ENCODE peak calls at places on chromosome 21, in seven cellular contexts. N is cardiac muscle cell; C is endodermal cell; O is effector memory CD4-positive, alpha-beta T cell; F is CD8-positive, alpha-beta T cell; U is CD4-positive, alpha-beta T cell; V is HCT116. Z is an unnamed sample.

GRCh38 chr21:44521928-44522752 is 17.9 kb downstream of the KRTAP10-1 start:
- DNase-seq in N (no peak), C (peak; percentile 57), O (no peak), F (no peak), U (no peak), V (no peak), Z (no peak)

GRCh38 chr21:29376556-29376955 is 77.8 kb downstream of the BACH1 start:
- DNase-seq in N (peak; percentile 42), C (peak; percentile 92), O (peak; percentile 18), F (peak; percentile 28), U (peak; percentile 17), V (peak; percentile 39), Z (no peak)

GRCh38 chr21:45209046-45209445 is 78.6 kb downstream of the POFUT2 start:
- DNase-seq in N (no peak), C (no peak), O (no peak), F (no peak), U (no peak), V (no peak), Z (no peak)

GRCh38 chr21:41562101-41563000 is 54.4 kb upstream of the TMPRSS2 start:
- DNase-seq in N (no peak), C (no peak), O (no peak), F (no peak), U (no peak), V (no peak), Z (no peak)

GRCh38 chr21:44947111-44947929 is 7.5 kb downstream of the SLX9 start:
- DNase-seq in N (no peak), C (peak; percentile 27), O (no peak), F (no peak), U (no peak), V (no peak), Z (no peak)

GRCh38 chr21:45302082-45303061 is 14.7 kb upstream of the POFUT2 start:
- DNase-seq in N (no peak), C (peak; percentile 58), O (peak; percentile 67), F (peak; percentile 30), U (peak; percentile 65), V (no peak), Z (no peak)

GRCh38 chr21:41365377-41366107 is 3.7 kb downstream of the MX2 start:
- DNase-seq in N (no peak), C (peak; percentile 8), O (no peak), F (no peak), U (no peak), V (no peak), Z (no peak)

GRCh38 chr21:44528634-44528995 is 11.4 kb downstream of the KRTAP10-1 start:
- DNase-seq in N (no peak), C (no peak), O (no peak), F (no peak), U (no peak), V (no peak), Z (no peak)

GRCh38 chr21:42400525-42400924 is 3.2 kb upstream of the UBASH3A start:
- DNase-seq in N (no peak), C (no peak), O (no peak), F (no peak), U (no peak), V (no peak), Z (no peak)

GRCh38 chr21:27277122-27277521 is 310.2 kb upstream of the ADAMTS5 start:
- DNase-seq in N (no peak), C (no peak), O (no peak), F (no peak), U (no peak), V (no peak), Z (no peak)

GRCh38 chr21:45012661-45013270 is 61.6 kb upstream of the ADARB1 start:
- DNase-seq in N (no peak), C (peak; percentile 92), O (no peak), F (no peak), U (no peak), V (peak; percentile 36), Z (no peak)

GRCh38 chr21:44612669-44613229 is 870 bp downstream of the KRTAP10-8 start:
- DNase-seq in N (no peak), C (no peak), O (no peak), F (no peak), U (no peak), V (no peak), Z (no peak)

GRCh38 chr21:41143596-41144325 is 24.2 kb upstream of the BACE2 start:
- DNase-seq in N (no peak), C (no peak), O (no peak), F (no peak), U (no peak), V (no peak), Z (no peak)

GRCh38 chr21:42560517-42561179 is 47.0 kb downstream of the SLC37A1 start:
- DNase-seq in N (no peak), C (no peak), O (no peak), F (no peak), U (no peak), V (no peak), Z (no peak)

GRCh38 chr21:25977068-25977611 is 193.4 kb downstream of the APP start:
- DNase-seq in N (no peak), C (no peak), O (no peak), F (no peak), U (no peak), V (no peak), Z (no peak)

GRCh38 chr21:26280715-26281310 is 110.2 kb upstream of the APP start:
- DNase-seq in N (peak; percentile 9), C (peak; percentile 47), O (no peak), F (no peak), U (no peak), V (no peak), Z (no peak)

GRCh38 chr21:38756746-38757145 is 49.0 kb upstream of the ETS2 start:
- DNase-seq in N (peak; percentile 58), C (no peak), O (no peak), F (no peak), U (no peak), V (no peak), Z (no peak)

GRCh38 chr21:26888256-26888655 is 43.0 kb upstream of the ADAMTS1 start:
- DNase-seq in N (no peak), C (no peak), O (no peak), F (no peak), U (no peak), V (no peak), Z (no peak)

GRCh38 chr21:23452384-23453083 is 2154.7 kb downstream of the MRPL39 start:
- DNase-seq in N (peak; percentile 57), C (peak; percentile 90), O (no peak), F (no peak), U (no peak), V (no peak), Z (no peak)

GRCh38 chr21:15190412-15190811 is 125.6 kb upstream of the NRIP1 start:
- DNase-seq in N (no peak), C (no peak), O (no peak), F (no peak), U (no peak), V (no peak), Z (no peak)

GRCh38 chr21:42601656-42602055 is 51.8 kb upstream of the PDE9A start:
- DNase-seq in N (no peak), C (no peak), O (no peak), F (no peak), U (no peak), V (no peak), Z (no peak)

GRCh38 chr21:45126085-45126687 is 51.8 kb downstream of the ADARB1 start:
- DNase-seq in N (peak; percentile 37), C (no peak), O (no peak), F (no peak), U (no peak), V (no peak), Z (no peak)

DNA sequence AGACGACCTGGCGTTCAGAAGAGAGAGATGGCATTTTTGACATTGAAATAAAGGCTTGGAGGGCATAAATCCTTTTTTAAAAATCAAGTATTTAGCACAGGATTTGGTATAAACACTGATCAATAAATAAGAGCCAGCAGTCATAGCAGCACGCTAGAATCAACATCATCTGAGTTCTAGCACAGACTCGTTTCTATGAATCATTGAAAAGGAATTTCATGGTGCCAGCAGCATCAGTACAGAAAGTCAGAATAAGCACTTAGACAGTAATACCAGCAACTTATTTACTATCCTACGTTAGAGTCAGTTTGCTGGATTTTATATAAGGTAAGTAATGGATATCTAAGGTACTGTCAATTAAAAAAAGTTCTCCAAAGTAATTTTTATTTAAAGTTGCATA is 119.3 kb downstream of the HLCS start:
- DNase-seq in N (no peak), C (no peak), O (no peak), F (no peak), U (no peak), V (no peak), Z (no peak)
- H3K27ac ChIP-seq in N (no peak overlapping the region), C (no peak overlapping the region), O (no peak overlapping the region), F (no peak overlapping the region), U (no peak overlapping the region), V (peak overlapping the region; percentile 34), Z (no peak overlapping the region)

DNA sequence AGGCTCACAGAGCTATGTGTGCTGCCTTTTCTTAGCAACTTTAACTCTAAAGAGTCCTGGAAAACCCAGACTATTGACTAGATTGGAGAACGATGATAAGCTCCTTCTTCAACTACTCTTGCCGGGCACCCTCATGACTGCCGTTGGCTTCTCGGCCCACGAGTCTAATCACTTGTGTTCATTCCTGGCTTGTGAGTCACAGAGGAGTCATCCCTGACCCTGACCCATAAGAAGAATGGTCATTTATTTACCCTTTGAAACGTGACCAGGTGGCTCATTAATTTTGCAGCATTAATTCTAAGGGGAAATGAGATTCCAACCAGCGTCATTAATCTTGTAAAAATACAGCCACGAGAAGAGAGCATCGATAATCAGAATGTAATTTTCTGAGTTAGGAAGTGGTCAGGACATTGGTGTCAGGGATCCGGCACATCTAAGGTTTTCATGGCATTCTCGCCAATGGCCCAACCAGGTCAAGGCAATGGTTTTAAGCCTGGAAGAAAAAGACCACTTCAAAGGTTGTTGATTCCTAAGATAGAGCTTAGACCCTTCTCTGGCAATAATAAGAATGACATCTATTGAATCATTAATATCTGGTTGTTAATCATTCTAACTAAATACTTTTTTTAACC is 183.6 kb upstream of the RUNX1 start:
- DNase-seq in N (no peak), C (no peak), O (no peak), F (no peak), U (no peak), V (peak; percentile 88), Z (no peak)
- H3K27ac ChIP-seq in N (no peak overlapping the region), C (no peak overlapping the region), O (no peak overlapping the region), F (no peak overlapping the region), U (no peak overlapping the region), V (peak overlapping the region; percentile 51), Z (no peak overlapping the region)

GRCh38 chr21:17640821-17641220 is 28.1 kb upstream of the BTG3 start:
- DNase-seq in N (no peak), C (no peak), O (no peak), F (no peak), U (no peak), V (no peak), Z (no peak)

GRCh38 chr21:17636711-17637110 is 24.0 kb upstream of the BTG3 start:
- DNase-seq in N (no peak), C (no peak), O (no peak), F (no peak), U (no peak), V (no peak), Z (no peak)
- H3K27ac ChIP-seq in N (no peak overlapping the region), C (no peak overlapping the region), O (no peak overlapping the region), F (no peak overlapping the region), U (no peak overlapping the region), V (no peak overlapping the region), Z (no peak overlapping the region)

DNA sequence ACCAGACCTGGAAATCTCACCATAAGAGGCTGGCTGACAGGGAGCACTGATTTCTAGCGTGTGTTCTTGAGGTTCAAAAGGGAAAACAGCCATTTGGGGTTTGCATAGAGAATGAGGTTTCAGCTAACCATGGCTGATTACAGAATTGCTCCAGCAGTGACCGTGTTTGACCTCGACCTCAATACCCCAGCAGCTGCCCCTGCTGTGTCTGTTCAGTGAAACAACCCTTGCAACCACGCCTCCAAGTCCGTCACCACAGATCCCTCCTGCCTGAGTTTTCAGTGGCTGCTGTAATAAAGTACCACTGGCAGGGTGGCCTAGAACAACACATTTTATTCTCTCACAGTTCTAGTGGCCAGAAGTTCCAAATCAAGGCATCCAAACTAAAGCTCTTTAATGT is 147.7 kb downstream of the HUNK start:
- DNase-seq in N (no peak), C (no peak), O (no peak), F (no peak), U (no peak), V (no peak), Z (no peak)
- H3K27ac ChIP-seq in N (no peak overlapping the region), C (peak overlapping the region; percentile 24), O (no peak overlapping the region), F (no peak overlapping the region), U (no peak overlapping the region), V (no peak overlapping the region), Z (no peak overlapping the region)

Z was measured in substantia nigra.